ENCODE peak calls at places on chromosomes 4 and X, in ten cellular contexts. P is suprapubic skin; W is GM23338; C is iPS DF 6.9; A is effector memory CD4-positive, alpha-beta T cell; K is uterus; H is tibial artery; X is right atrium auricular region; T is CD4-positive, CD25-positive, alpha-beta regulatory T cell; B is keratinocyte. I is an unnamed sample.

GRCh38 chr4:105198541-105198940 is 51.9 kb downstream of the TET2 start:
- DNase-seq in P (no peak), W (no peak), C (no peak), A (no peak), K (no peak), H (no peak), X (no peak), T (no peak), B (no peak), I (no peak)

GRCh38 chrX:24117288-24117687 is 32.2 kb upstream of the ZFX start:
- DNase-seq in P (no peak), W (no peak), C (no peak), A (no peak), K (peak), H (no peak), X (no peak), T (no peak), B (no peak), I (no peak)

GRCh38 chrX:10922841-10923240 is 188.3 kb upstream of the HCCS start:
- DNase-seq in P (no peak), W (no peak), C (no peak), A (no peak), K (no peak), H (no peak), X (no peak), T (no peak), B (no peak), I (no peak)

GRCh38 chr4:41509411-41510008 is 28.4 kb upstream of the LIMCH1 start:
- DNase-seq in P (no peak), W (no peak), C (no peak), A (no peak), K (no peak), H (peak), X (no peak), T (no peak), B (no peak), I (no peak)

GRCh38 chr4:76803522-76803921 is 94.4 kb downstream of the SOWAHB start:
- DNase-seq in P (no peak), W (no peak), C (no peak), A (no peak), K (peak), H (no peak), X (no peak), T (no peak), B (peak), I (no peak)

GRCh38 chrX:43870011-43870410 is 12.2 kb downstream of the MAOB start:
- DNase-seq in P (no peak), W (no peak), C (no peak), A (no peak), K (no peak), H (no peak), X (no peak), T (no peak), B (no peak), I (peak)

GRCh38 chr4:1754336-1754735 is 33.0 kb downstream of the TACC3 start:
- DNase-seq in P (no peak), W (no peak), C (no peak), A (no peak), K (no peak), H (no peak), X (no peak), T (no peak), B (no peak), I (no peak)

GRCh38 chrX:17377047-17377692 is 2.2 kb downstream of the NHS start:
- DNase-seq in P (no peak), W (peak), C (no peak), A (no peak), K (peak), H (peak), X (no peak), T (no peak), B (no peak), I (no peak)

GRCh38 chrX:131763674-131764073 is 219.8 kb downstream of the OR13H1 start:
- DNase-seq in P (peak), W (no peak), C (no peak), A (no peak), K (peak), H (no peak), X (peak), T (peak), B (no peak), I (peak)

GRCh38 chr4:138609943-138610350 is 367.8 kb upstream of the SLC7A11 start:
- DNase-seq in P (no peak), W (no peak), C (no peak), A (no peak), K (no peak), H (no peak), X (no peak), T (no peak), B (no peak), I (no peak)

GRCh38 chrX:24196509-24196908 is 47.0 kb downstream of the ZFX start:
- DNase-seq in P (no peak), W (no peak), C (no peak), A (no peak), K (no peak), H (no peak), X (no peak), T (no peak), B (no peak), I (no peak)

GRCh38 chr4:147370473-147370872 is 110.4 kb upstream of the EDNRA start:
- DNase-seq in P (no peak), W (no peak), C (no peak), A (no peak), K (no peak), H (no peak), X (no peak), T (no peak), B (peak), I (no peak)

GRCh38 chr4:720111-720860 is 14.7 kb downstream of the PCGF3 start:
- DNase-seq in P (no peak), W (no peak), C (no peak), A (no peak), K (no peak), H (no peak), X (no peak), T (no peak), B (no peak), I (no peak)

GRCh38 chrX:109511113-109511512 is 25.5 kb upstream of the NXT2 start:
- DNase-seq in P (no peak), W (no peak), C (no peak), A (no peak), K (no peak), H (no peak), X (no peak), T (no peak), B (no peak), I (no peak)
- H3K4me3 ChIP-seq in P (no peak), W (no peak), C (no peak), A (no peak), K (no peak), H (no peak), X (no peak), T (no peak), B (no peak), I (no peak)

GRCh38 chr4:185352202-185352601 is 43.5 kb downstream of the LRP2BP start:
- DNase-seq in P (no peak), W (no peak), C (no peak), A (no peak), K (no peak), H (no peak), X (no peak), T (no peak), B (no peak), I (no peak)
- H3K27ac ChIP-seq in P (no peak), W (no peak), C (no peak), A (no peak), K (no peak), H (no peak), X (no peak), T (no peak), B (no peak), I (no peak)

DNA sequence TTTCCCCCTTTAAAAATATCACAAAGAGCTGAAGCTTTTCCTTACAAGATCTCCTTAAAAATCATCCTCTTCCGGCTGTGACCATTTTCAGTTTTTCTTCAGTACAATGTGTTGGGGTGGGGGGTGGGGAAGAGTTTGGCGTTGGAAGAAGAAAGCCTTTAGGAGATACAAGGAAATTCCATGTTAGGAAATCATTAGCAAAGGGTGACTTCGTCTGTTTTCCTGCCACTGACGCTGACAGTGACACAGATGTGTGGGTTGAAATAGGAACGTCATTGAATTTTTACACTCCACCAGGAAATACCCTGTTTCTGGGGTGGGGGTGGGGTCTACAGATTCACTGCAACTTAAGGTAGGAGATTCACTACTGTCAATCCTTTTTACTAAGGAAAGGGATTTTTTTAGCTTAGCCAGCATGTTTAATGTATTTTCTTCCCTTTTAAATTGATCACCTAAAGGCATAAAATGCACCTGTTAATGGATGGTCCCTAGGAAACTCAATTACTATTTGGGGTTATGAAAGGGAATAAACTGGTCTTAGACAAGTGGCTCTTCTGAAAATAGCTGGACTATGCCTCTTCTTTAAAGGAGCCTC is 3.9 kb downstream of the MAMLD1 start:
- DNase-seq in P (no peak), W (no peak), C (no peak), A (no peak), K (no peak), H (no peak), X (no peak), T (no peak), B (no peak), I (no peak)
- H3K4me3 ChIP-seq in P (peak), W (peak), C (no peak), A (no peak), K (peak), H (peak), X (no peak), T (no peak), B (no peak), I (no peak)

GRCh38 chr4:48832571-48832970 is 1.7 kb downstream of the OCIAD1 start:
- DNase-seq in P (no peak), W (no peak), C (no peak), A (no peak), K (no peak), H (no peak), X (no peak), T (no peak), B (no peak), I (no peak)
- H3K27ac ChIP-seq in P (no peak), W (peak), C (no peak), A (no peak), K (no peak), H (no peak), X (no peak), T (no peak), B (peak), I (no peak)

DNA sequence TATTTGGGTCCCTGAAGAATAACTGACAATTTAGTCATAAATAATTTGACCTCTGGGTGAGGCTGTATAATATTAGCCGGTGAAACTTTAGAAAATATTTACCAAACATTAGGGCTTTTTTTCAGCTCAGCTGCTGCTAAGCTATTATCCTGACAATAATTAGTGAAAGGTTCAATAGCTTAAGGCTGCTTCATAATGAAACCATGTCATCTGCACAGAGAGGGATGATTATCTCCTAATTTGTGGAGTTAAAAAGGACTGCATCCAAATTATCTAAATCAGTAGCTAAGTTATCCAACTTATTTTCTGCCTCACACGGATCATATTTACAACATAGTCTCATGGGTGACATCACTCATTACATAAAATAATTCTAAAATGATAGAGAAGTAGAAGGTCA is 1249.8 kb downstream of the RAPGEF2 start:
- DNase-seq in P (no peak), W (no peak), C (no peak), A (no peak), K (no peak), H (no peak), X (no peak), T (no peak), B (no peak), I (no peak)
- H3K4me3 ChIP-seq in P (no peak), W (no peak), C (no peak), A (no peak), K (no peak), H (no peak), X (no peak), T (no peak), B (no peak), I (no peak)

GRCh38 chr4:6942238-6942800 is 32.7 kb downstream of the TBC1D14 start:
- DNase-seq in P (no peak), W (no peak), C (no peak), A (no peak), K (peak), H (no peak), X (no peak), T (peak), B (peak), I (peak)

GRCh38 chr4:6941796-6942195 is 32.2 kb downstream of the TBC1D14 start:
- DNase-seq in P (no peak), W (no peak), C (no peak), A (no peak), K (no peak), H (no peak), X (no peak), T (no peak), B (no peak), I (no peak)

GRCh38 chr4:6939761-6940743 is 30.4 kb downstream of the TBC1D14 start:
- DNase-seq in P (no peak), W (no peak), C (no peak), A (no peak), K (no peak), H (no peak), X (no peak), T (no peak), B (no peak), I (no peak)

GRCh38 chr4:6938758-6939201 is 29.2 kb downstream of the TBC1D14 start:
- DNase-seq in P (no peak), W (no peak), C (no peak), A (no peak), K (no peak), H (peak), X (no peak), T (no peak), B (no peak), I (no peak)

GRCh38 chr4:6940744-6941137 is 31.1 kb downstream of the TBC1D14 start:
- DNase-seq in P (no peak), W (no peak), C (no peak), A (no peak), K (no peak), H (no peak), X (no peak), T (no peak), B (no peak), I (no peak)
- H3K27ac ChIP-seq in P (peak), W (no peak), C (no peak), A (peak), K (no peak), H (peak), X (no peak), T (peak), B (no peak), I (peak)

GRCh38 chrX:133414399-133415275 is 652 bp downstream of the GPC4 start:
- DNase-seq in P (no peak), W (peak), C (no peak), A (no peak), K (peak), H (no peak), X (no peak), T (no peak), B (no peak), I (no peak)

GRCh38 chrX:133413218-133413925 is 1.9 kb downstream of the GPC4 start:
- DNase-seq in P (no peak), W (peak), C (no peak), A (no peak), K (peak), H (peak), X (no peak), T (no peak), B (no peak), I (no peak)

GRCh38 chrX:133412246-133412645 is 3.0 kb downstream of the GPC4 start:
- DNase-seq in P (no peak), W (no peak), C (no peak), A (no peak), K (no peak), H (no peak), X (no peak), T (no peak), B (no peak), I (no peak)

GRCh38 chrX:133410555-133410954 is 4.7 kb downstream of the GPC4 start:
- DNase-seq in P (no peak), W (no peak), C (no peak), A (no peak), K (no peak), H (no peak), X (no peak), T (no peak), B (no peak), I (no peak)

DNA sequence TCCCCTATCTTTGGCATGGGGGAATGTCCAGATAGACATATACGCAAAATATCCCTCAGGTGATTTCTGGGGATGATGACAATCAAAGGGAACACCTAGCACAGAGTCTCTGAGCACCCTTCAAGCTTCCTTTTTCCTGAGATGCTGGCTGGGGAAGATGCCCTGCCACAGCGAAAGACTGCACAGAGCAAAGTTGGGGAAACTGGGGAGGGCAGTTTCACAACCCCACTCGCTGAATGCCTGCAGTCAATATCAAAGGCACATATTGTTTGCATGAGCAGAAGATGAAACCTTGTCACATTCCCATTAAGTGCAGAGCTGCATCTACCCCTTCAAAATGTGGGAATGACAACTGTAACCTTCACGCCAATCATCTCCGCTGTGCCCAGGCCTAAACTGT is 2.6 kb downstream of the GPC4 start:
- DNase-seq in P (no peak), W (no peak), C (no peak), A (no peak), K (no peak), H (no peak), X (no peak), T (no peak), B (no peak), I (no peak)
- H3K4me3 ChIP-seq in P (peak), W (peak), C (peak), A (no peak), K (no peak), H (peak), X (no peak), T (no peak), B (no peak), I (no peak)

DNA sequence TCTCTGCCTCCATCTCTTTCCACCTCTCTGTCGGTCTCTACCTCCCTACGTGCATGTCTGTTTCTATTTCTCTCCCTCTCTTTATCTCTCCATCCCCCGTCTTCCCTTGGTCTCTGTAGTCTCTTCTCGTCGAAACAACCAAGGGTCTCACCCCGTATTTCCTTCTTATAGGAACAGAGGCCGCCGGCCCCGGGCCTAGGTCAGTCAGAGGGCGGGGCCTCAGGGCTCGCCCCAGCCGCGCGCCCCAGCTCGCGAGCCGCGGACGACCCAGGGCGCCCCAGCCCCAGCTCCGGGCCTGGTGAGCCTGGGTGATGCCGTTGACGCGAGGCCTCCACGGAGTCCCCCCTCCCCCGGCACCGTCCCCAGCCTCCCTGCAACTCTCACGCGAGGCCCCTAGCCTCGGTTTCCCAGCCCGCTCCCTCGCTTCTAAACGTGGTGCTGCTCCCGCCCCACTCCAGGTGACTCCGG is 6.6 kb downstream of the TIMM17B start:
- DNase-seq in P (peak), W (peak), C (no peak), A (no peak), K (peak), H (no peak), X (no peak), T (peak), B (no peak), I (no peak)
- H3K27ac ChIP-seq in P (peak), W (no peak), C (no peak), A (peak), K (peak), H (peak), X (peak), T (peak), B (no peak), I (peak)

I was measured in CD4-positive, alpha-beta memory T cell.